ENCODE peak calls at places on chromosomes 12 and 14, in four cellular contexts. G is GM23338, V is lower lobe of right lung, Z is fibroblast of lung. S is an unnamed sample. For H3K4me1, the result is how much of the 10 kb centered on the place peaks cover.

GRCh38 chr14:56339855-56340701 is 221.9 kb downstream of the PELI2 start:
- DNase-seq in G (peak), V (peak), Z (peak), S (peak)

GRCh38 chr12:111453071-111453989 is 47.6 kb downstream of the SH2B3 start:
- DNase-seq in G (peak), V (no peak), Z (no peak), S (no peak)

GRCh38 chr12:29255061-29255460 is 106.0 kb downstream of the FAR2 start:
- DNase-seq in G (no peak), V (no peak), Z (no peak), S (no peak)

GRCh38 chr12:109604132-109604585 is 30.6 kb downstream of the MVK start:
- DNase-seq in G (no peak), V (no peak), Z (no peak), S (no peak)

GRCh38 chr14:89660183-89660582 is 243.2 kb upstream of the FOXN3 start:
- DNase-seq in G (no peak), V (no peak), Z (peak), S (peak)

GRCh38 chr12:122880668-122881067 is 15.3 kb downstream of the VPS37B start:
- DNase-seq in G (peak), V (no peak), Z (peak), S (peak)

GRCh38 chr12:109902866-109903265 is 2.8 kb downstream of the TCHP start:
- DNase-seq in G (peak), V (no peak), Z (no peak), S (no peak)

GRCh38 chr12:47977046-47977771 is 13.8 kb downstream of the TMEM106C start:
- DNase-seq in G (no peak), V (no peak), Z (no peak), S (no peak)

GRCh38 chr12:106767954-106768501 is 6.5 kb upstream of the RIC8B start:
- DNase-seq in G (peak), V (no peak), Z (peak), S (no peak)

GRCh38 chr14:64736271-64737131 is 32.3 kb downstream of the PLEKHG3 start:
- DNase-seq in G (peak), V (peak), Z (no peak), S (no peak)

GRCh38 chr14:54174437-54174836 is 217.8 kb upstream of the BMP4 start:
- DNase-seq in G (no peak), V (no peak), Z (peak), S (no peak)

GRCh38 chr12:9651265-9651729 is 18.2 kb upstream of the CLEC2D start:
- DNase-seq in G (no peak), V (no peak), Z (peak), S (no peak)

GRCh38 chr14:36901846-36902245 is 240.2 kb downstream of the PAX9 start:
- DNase-seq in G (no peak), V (no peak), Z (peak), S (no peak)

GRCh38 chr12:130641571-130642184 is 74.4 kb downstream of the RIMBP2 start:
- DNase-seq in G (no peak), V (no peak), Z (no peak), S (no peak)

GRCh38 chr12:89081709-89082108 is 270.6 kb downstream of the DUSP6 start:
- DNase-seq in G (no peak), V (no peak), Z (no peak), S (no peak)

GRCh38 chr12:32159925-32160324 is 53.3 kb downstream of the BICD1 start:
- DNase-seq in G (no peak), V (no peak), Z (peak), S (no peak)

GRCh38 chr12:2826721-2827515 is 7.9 kb downstream of the NRIP2 start:
- DNase-seq in G (no peak), V (no peak), Z (no peak), S (no peak)

GRCh38 chr12:95218852-95219171 is 1.2 kb downstream of the VEZT start:
- DNase-seq in G (peak), V (no peak), Z (no peak), S (peak)

DNA sequence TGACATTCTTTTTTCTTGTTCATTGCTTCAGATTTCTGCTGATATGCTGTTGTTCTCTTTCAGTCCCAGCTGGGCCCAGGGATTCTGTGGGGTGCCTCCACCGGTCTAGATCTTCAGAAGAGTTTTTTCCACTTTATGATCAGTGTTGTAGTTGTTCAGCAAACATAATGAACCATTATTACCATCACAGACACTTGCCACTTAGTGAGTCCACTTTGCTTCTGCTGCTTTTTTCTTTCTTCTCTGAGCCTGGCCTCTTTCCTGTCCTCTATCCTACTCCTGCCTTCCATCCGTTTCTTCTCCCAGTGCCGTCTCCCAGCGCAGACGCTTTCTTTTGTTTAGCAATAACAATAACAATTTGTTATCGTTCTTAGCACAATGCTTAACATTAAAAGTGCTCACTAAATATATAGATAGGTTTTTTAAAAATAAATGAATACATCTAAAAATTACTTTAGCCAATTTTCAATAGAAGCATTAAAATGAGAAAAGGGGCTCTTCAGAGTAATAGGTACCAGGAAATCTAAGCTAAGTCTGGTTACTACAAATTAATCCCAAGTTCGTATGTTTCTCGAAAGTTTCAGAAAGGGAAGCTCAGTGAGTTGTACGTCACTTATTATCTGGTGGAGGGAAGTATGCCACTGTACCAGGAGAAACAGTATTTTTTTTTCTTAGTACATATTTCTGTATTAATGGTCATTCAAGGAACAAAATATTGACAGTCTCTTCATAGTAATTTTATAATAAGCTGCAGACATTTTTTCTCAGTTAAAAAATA is 98.2 kb downstream of the SRGAP1 start:
- DNase-seq in G (no peak), V (no peak), Z (no peak), S (no peak)
- H3K4me1 ChIP-seq in G (under half), V (under half), Z (under half), S (under half)

GRCh38 chr14:76456200-76456599 is 80.3 kb downstream of the ESRRB start:
- DNase-seq in G (peak), V (no peak), Z (peak), S (peak)
- TF ChIP-seq CTCF in G (peak), V (peak), Z (peak), S (peak)

GRCh38 chr12:119957135-119957534 is 31.9 kb upstream of the BICDL1 start:
- DNase-seq in G (no peak), V (no peak), Z (no peak), S (no peak)
- H3K4me1 ChIP-seq in G (under half), V (under half), Z (under half), S (under half)

DNA sequence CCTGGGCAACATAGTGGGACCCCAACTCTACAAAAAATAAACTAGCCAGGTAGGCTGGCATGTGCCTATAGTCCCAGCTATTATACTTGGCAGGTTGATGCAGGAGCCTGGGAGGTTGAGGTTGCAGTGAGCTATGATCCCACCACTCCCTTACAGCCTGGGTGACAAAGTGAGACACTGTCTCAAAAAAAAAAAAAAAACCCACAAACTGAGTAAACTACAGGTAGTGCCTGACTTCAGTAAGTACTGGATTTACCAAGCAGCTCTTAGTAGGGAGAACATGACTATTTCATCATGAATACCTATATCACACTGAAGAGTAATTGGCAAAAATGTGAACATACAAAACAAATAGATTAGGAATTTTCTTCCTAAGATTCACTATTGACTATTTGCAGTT is 32.4 kb upstream of the AP4S1 start:
- DNase-seq in G (no peak), V (no peak), Z (no peak), S (no peak)
- TF ChIP-seq CTCF in G (no peak), V (no peak), Z (no peak), S (no peak)

GRCh38 chr12:11838403-11838802 is 188.9 kb downstream of the ETV6 start:
- DNase-seq in G (no peak), V (no peak), Z (no peak), S (no peak)

GRCh38 chr12:11836282-11836963 is 186.9 kb downstream of the ETV6 start:
- DNase-seq in G (no peak), V (peak), Z (no peak), S (no peak)

GRCh38 chr12:11834925-11835324 is 185.5 kb downstream of the ETV6 start:
- DNase-seq in G (no peak), V (no peak), Z (no peak), S (no peak)

GRCh38 chr12:11837318-11837934 is 188.0 kb downstream of the ETV6 start:
- DNase-seq in G (no peak), V (no peak), Z (no peak), S (no peak)

GRCh38 chr12:11836964-11837286 is 187.5 kb downstream of the ETV6 start:
- DNase-seq in G (no peak), V (no peak), Z (no peak), S (no peak)
- H3K4me1 ChIP-seq in G (under half), V (half or more), Z (under half), S (under half)